ENCODE peak calls at places on chromosome 16, in six cellular contexts. N is IMR-90, R is H9, I is mesendoderm, B is H1, H is neuronal stem cell. S is an unnamed sample.

GRCh38 chr16:74480150-74481029 is 59.1 kb upstream of the CLEC18B start:
- DNase-seq in N (no peak), R (no peak), I (peak; percentile 10), B (no peak), H (no peak), S (peak; percentile 61)

GRCh38 chr16:52318259-52319008 is 228.5 kb downstream of the TOX3 start:
- DNase-seq in N (no peak), R (no peak), I (peak; percentile 48), B (no peak), H (no peak), S (no peak)

GRCh38 chr16:71954180-71954579 is 46.0 kb downstream of the PKD1L3 start:
- DNase-seq in N (no peak), R (no peak), I (no peak), B (no peak), H (no peak), S (no peak)

GRCh38 chr16:67723151-67723915 is 4.2 kb upstream of the GFOD2 start:
- DNase-seq in N (peak; percentile 75), R (no peak), I (peak; percentile 23), B (no peak), H (no peak), S (peak; percentile 32)

GRCh38 chr16:64990101-64990500 is 131.8 kb downstream of the CDH11 start:
- DNase-seq in N (no peak), R (no peak), I (no peak), B (no peak), H (no peak), S (no peak)

GRCh38 chr16:19014456-19014855 is 30.7 kb downstream of the TMC7 start:
- DNase-seq in N (no peak), R (peak; percentile 37), I (peak; percentile 34), B (no peak), H (no peak), S (no peak)

GRCh38 chr16:81831722-81832126 is 52.6 kb downstream of the PLCG2 start:
- DNase-seq in N (no peak), R (peak; percentile 51), I (peak; percentile 43), B (no peak), H (no peak), S (no peak)

GRCh38 chr16:76963614-76964315 is 227.2 kb upstream of the MON1B start:
- DNase-seq in N (no peak), R (no peak), I (no peak), B (no peak), H (no peak), S (no peak)

GRCh38 chr16:1380195-1380594 is 28.5 kb downstream of the GNPTG start:
- DNase-seq in N (no peak), R (no peak), I (no peak), B (no peak), H (no peak), S (no peak)

GRCh38 chr16:64253114-64253513 is 868.7 kb downstream of the CDH11 start:
- DNase-seq in N (no peak), R (no peak), I (no peak), B (no peak), H (no peak), S (no peak)

GRCh38 chr16:68382296-68382718 is 66.0 kb downstream of the SMPD3 start:
- DNase-seq in N (no peak), R (peak; percentile 74), I (no peak), B (peak; percentile 78), H (no peak), S (no peak)

GRCh38 chr16:74309789-74310781 is 13.5 kb downstream of the PSMD7 start:
- DNase-seq in N (peak; percentile 56), R (no peak), I (peak; percentile 65), B (no peak), H (peak; percentile 39), S (peak; percentile 10)

GRCh38 chr16:88633684-88634140 is 4.7 kb upstream of the IL17C start:
- DNase-seq in N (peak; percentile 13), R (peak; percentile 86), I (peak; percentile 86), B (peak; percentile 73), H (no peak), S (peak; percentile 18)

GRCh38 chr16:65124596-65124995 is 2.7 kb upstream of the CDH11 start:
- DNase-seq in N (no peak), R (no peak), I (no peak), B (no peak), H (no peak), S (no peak)

GRCh38 chr16:81319221-81319912 is 4.6 kb downstream of the GAN start:
- DNase-seq in N (peak; percentile 77), R (no peak), I (peak; percentile 65), B (no peak), H (no peak), S (peak; percentile 18)

GRCh38 chr16:66050991-66051390 is 315.5 kb upstream of the CDH5 start:
- DNase-seq in N (no peak), R (no peak), I (no peak), B (no peak), H (no peak), S (no peak)

GRCh38 chr16:87265261-87265660 is 51.9 kb downstream of the C16orf95 start:
- DNase-seq in N (no peak), R (no peak), I (no peak), B (no peak), H (no peak), S (no peak)

GRCh38 chr16:76653390-76654026 is 376.3 kb downstream of the CNTNAP4 start:
- DNase-seq in N (peak; percentile 28), R (peak; percentile 41), I (peak; percentile 82), B (no peak), H (peak; percentile 35), S (peak; percentile 33)

GRCh38 chr16:7405166-7405565 is 72.5 kb downstream of the RBFOX1 start:
- DNase-seq in N (no peak), R (peak; percentile 71), I (peak; percentile 72), B (peak; percentile 49), H (peak; percentile 11), S (no peak)

GRCh38 chr16:68539704-68540370 is 746 bp downstream of the ZFP90 start:
- DNase-seq in N (no peak), R (peak; percentile 31), I (peak; percentile 24), B (peak; percentile 65), H (no peak), S (no peak)

GRCh38 chr16:83887088-83887487 is 11.8 kb upstream of the MLYCD start:
- DNase-seq in N (no peak), R (no peak), I (no peak), B (no peak), H (no peak), S (no peak)

GRCh38 chr16:4411684-4412083 is 4.7 kb downstream of the CORO7 start:
- DNase-seq in N (peak; percentile 39), R (no peak), I (no peak), B (no peak), H (no peak), S (no peak)

GRCh38 chr16:645852-646678 is 3.1 kb upstream of the WDR90 start:
- DNase-seq in N (no peak), R (no peak), I (no peak), B (no peak), H (no peak), S (peak; percentile 86)

GRCh38 chr16:54923988-54924387 is 6.7 kb upstream of the IRX5 start:
- DNase-seq in N (no peak), R (no peak), I (no peak), B (no peak), H (no peak), S (no peak)

GRCh38 chr16:9489823-9490467 is 398.5 kb downstream of the HAPSTR1 start:
- DNase-seq in N (no peak), R (no peak), I (no peak), B (no peak), H (no peak), S (no peak)

GRCh38 chr16:57469917-57470470 is 7.5 kb downstream of the POLR2C start:
- DNase-seq in N (no peak), R (peak; percentile 15), I (no peak), B (no peak), H (no peak), S (no peak)

GRCh38 chr16:57470683-57471082 is 8.2 kb downstream of the POLR2C start:
- DNase-seq in N (no peak), R (peak; percentile 19), I (no peak), B (no peak), H (no peak), S (no peak)

GRCh38 chr16:57468346-57468745 is 5.9 kb downstream of the POLR2C start:
- DNase-seq in N (no peak), R (no peak), I (no peak), B (no peak), H (no peak), S (no peak)

GRCh38 chr16:57471209-57471608 is 8.7 kb downstream of the POLR2C start:
- DNase-seq in N (no peak), R (no peak), I (no peak), B (no peak), H (no peak), S (no peak)

DNA sequence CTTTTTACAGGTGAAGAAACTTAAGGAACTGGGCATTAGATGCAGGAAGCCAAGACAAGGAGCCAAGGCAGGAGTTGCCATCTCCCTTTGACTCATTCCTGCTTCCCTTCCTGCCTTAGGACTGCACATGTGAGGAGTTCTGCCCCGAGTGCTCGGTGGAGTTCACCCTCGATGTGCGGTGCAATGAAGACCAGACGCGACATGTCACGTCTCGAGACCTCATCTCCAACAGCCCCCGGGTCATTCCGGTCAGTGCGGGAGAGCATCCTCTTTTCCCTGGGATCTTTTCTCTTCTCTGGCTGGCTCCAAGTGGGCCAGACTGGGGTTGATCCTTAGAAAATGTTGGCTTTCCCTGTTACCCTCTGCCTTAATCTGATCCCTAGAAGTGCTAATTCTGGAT is 6.6 kb downstream of the POLR2C start:
- DNase-seq in N (no peak), R (peak; percentile 7), I (no peak), B (no peak), H (no peak), S (no peak)
- H2AK5ac ChIP-seq in N (no peak overlapping the region), R (no peak overlapping the region), I (no peak overlapping the region), B (no peak overlapping the region), H (no peak overlapping the region), S (no peak overlapping the region)

GRCh38 chr16:85002643-85003042 is 8.7 kb downstream of the ZDHHC7 start:
- DNase-seq in N (no peak), R (no peak), I (no peak), B (no peak), H (no peak), S (no peak)
- H2AK5ac ChIP-seq in N (peak overlapping the region; percentile 92), R (no peak overlapping the region), I (no peak overlapping the region), B (peak overlapping the region; percentile 82), H (no peak overlapping the region), S (no peak overlapping the region)

GRCh38 chr16:57829969-57830360 is 27.7 kb upstream of the KIFC3 start:
- DNase-seq in N (no peak), R (no peak), I (no peak), B (no peak), H (no peak), S (no peak)
- H2AK5ac ChIP-seq in N (no peak overlapping the region), R (no peak overlapping the region), I (no peak overlapping the region), B (no peak overlapping the region), H (no peak overlapping the region), S (peak overlapping the region; percentile 49)

GRCh38 chr16:2753523-2754020 is 1.1 kb downstream of the SRRM2 start:
- DNase-seq in N (no peak), R (no peak), I (no peak), B (no peak), H (no peak), S (no peak)

GRCh38 chr16:2752850-2753522 is 548 bp downstream of the SRRM2 start:
- DNase-seq in N (peak; percentile 77), R (no peak), I (peak; percentile 88), B (no peak), H (no peak), S (peak; percentile 75)

GRCh38 chr16:2752035-2752849 is at the start of gene SRRM2:
- DNase-seq in N (peak; percentile 95), R (peak; percentile 95), I (peak; percentile 98), B (peak; percentile 96), H (peak; percentile 97), S (peak; percentile 97)

GRCh38 chr16:2749936-2750335 is 2.5 kb upstream of the SRRM2 start:
- DNase-seq in N (no peak), R (no peak), I (no peak), B (no peak), H (no peak), S (no peak)

GRCh38 chr16:2751577-2752034 is 832 bp upstream of the SRRM2 start:
- DNase-seq in N (no peak), R (peak; percentile 90), I (peak; percentile 88), B (no peak), H (no peak), S (no peak)
- H2AK5ac ChIP-seq in N (peak overlapping the region; percentile 98), R (peak overlapping the region; percentile 52), I (peak overlapping the region; percentile 98), B (peak overlapping the region; percentile 11), H (peak overlapping the region; percentile 98), S (peak overlapping the region; percentile 70)